ENCODE peak calls at places on chromosomes 2 and 18, in seven cellular contexts. E, R, K, J, B, T and L are unnamed samples. For H3K4me1 and H3K27me3, the result is how much of the 10 kb centered on the place peaks cover.

GRCh38 chr2:156215656-156216055 is 116.9 kb downstream of the NR4A2 start:
- DNase-seq in E (no peak), R (no peak), K (no peak), J (no peak), B (no peak), T (no peak), L (no peak)

GRCh38 chr2:79437416-79438281 is 75.2 kb upstream of the CTNNA2 start:
- DNase-seq in E (no peak), R (no peak), K (peak), J (no peak), B (no peak), T (no peak), L (no peak)

GRCh38 chr18:77052297-77052645 is 80.3 kb downstream of the MBP start:
- DNase-seq in E (no peak), R (no peak), K (no peak), J (no peak), B (no peak), T (no peak), L (no peak)

GRCh38 chr18:7812431-7813063 is 245.4 kb downstream of the PTPRM start:
- DNase-seq in E (peak), R (no peak), K (no peak), J (no peak), B (peak), T (no peak), L (no peak)

GRCh38 chr2:119108186-119108585 is 50.4 kb downstream of the C1QL2 start:
- DNase-seq in E (no peak), R (no peak), K (no peak), J (no peak), B (no peak), T (no peak), L (peak)

GRCh38 chr18:12694032-12694431 is 8.5 kb downstream of the CEP76 start:
- DNase-seq in E (no peak), R (no peak), K (no peak), J (no peak), B (peak), T (no peak), L (no peak)

GRCh38 chr2:206936456-206937222 is 2.7 kb upstream of the CPO start:
- DNase-seq in E (no peak), R (no peak), K (no peak), J (no peak), B (no peak), T (no peak), L (no peak)

GRCh38 chr2:8394569-8395359 is 287.1 kb upstream of the ID2 start:
- DNase-seq in E (no peak), R (no peak), K (no peak), J (no peak), B (no peak), T (no peak), L (no peak)

GRCh38 chr2:237685408-237685807 is 58.0 kb downstream of the LRRFIP1 start:
- DNase-seq in E (peak), R (no peak), K (peak), J (no peak), B (no peak), T (no peak), L (no peak)

GRCh38 chr2:37875332-37875976 is 49.6 kb upstream of the RMDN2 start:
- DNase-seq in E (no peak), R (no peak), K (peak), J (no peak), B (no peak), T (no peak), L (no peak)

GRCh38 chr2:102253753-102254150 is 57.6 kb upstream of the IL1RL1 start:
- DNase-seq in E (peak), R (no peak), K (no peak), J (no peak), B (no peak), T (no peak), L (no peak)

GRCh38 chr2:29502452-29502851 is 387.2 kb downstream of the CLIP4 start:
- DNase-seq in E (peak), R (no peak), K (no peak), J (no peak), B (no peak), T (no peak), L (no peak)

GRCh38 chr2:149005471-149006077 is 32.9 kb upstream of the LYPD6B start:
- DNase-seq in E (no peak), R (no peak), K (no peak), J (no peak), B (no peak), T (no peak), L (no peak)

GRCh38 chr18:75107196-75107930 is 101.6 kb downstream of the PTGR3 start:
- DNase-seq in E (no peak), R (no peak), K (no peak), J (no peak), B (no peak), T (no peak), L (no peak)

GRCh38 chr2:183224933-183225332 is 100.7 kb downstream of the NUP35 start:
- DNase-seq in E (peak), R (no peak), K (no peak), J (no peak), B (no peak), T (no peak), L (no peak)

GRCh38 chr2:136242687-136243277 is 124.8 kb upstream of the CXCR4 start:
- DNase-seq in E (peak), R (peak), K (no peak), J (no peak), B (no peak), T (no peak), L (no peak)

GRCh38 chr2:136242100-136242499 is 124.2 kb upstream of the CXCR4 start:
- DNase-seq in E (no peak), R (no peak), K (no peak), J (no peak), B (no peak), T (no peak), L (no peak)

GRCh38 chr2:136243638-136244557 is 125.9 kb upstream of the CXCR4 start:
- DNase-seq in E (no peak), R (no peak), K (no peak), J (no peak), B (no peak), T (no peak), L (no peak)

GRCh38 chr2:136246086-136246669 is 128.2 kb upstream of the CXCR4 start:
- DNase-seq in E (peak), R (no peak), K (peak), J (peak), B (peak), T (peak), L (peak)

DNA sequence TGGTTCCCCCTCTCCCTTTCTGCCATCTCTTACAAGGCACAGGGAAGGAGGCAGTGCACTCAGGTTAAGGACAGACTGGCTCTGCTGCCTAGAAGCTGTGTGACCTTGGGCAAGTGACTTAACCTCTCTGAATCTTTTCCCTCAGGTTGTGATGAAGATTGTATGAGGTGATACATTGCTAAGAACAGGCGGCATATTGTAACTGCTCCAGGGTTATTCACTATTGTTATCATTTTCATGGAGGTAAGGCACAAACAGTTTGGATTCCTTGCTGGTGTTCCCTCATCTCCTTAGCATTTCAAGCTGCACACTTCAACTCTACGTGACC is 126.6 kb upstream of the CXCR4 start:
- DNase-seq in E (no peak), R (no peak), K (no peak), J (no peak), B (no peak), T (no peak), L (no peak)
- H3K4me1 ChIP-seq in E (under half), R (under half), K (under half), J (under half), B (under half), T (under half), L (under half)

GRCh38 chr2:106018141-106018540 is 176.0 kb downstream of the UXS1 start:
- DNase-seq in E (no peak), R (no peak), K (no peak), J (no peak), B (no peak), T (no peak), L (no peak)
- H3K27me3 ChIP-seq in E (under half), R (under half), K (under half), J (under half), B (under half), T (under half), L (under half)

GRCh38 chr18:9740076-9740475 is 32.0 kb downstream of the RAB31 start:
- DNase-seq in E (peak), R (no peak), K (no peak), J (no peak), B (peak), T (no peak), L (no peak)
- H3K4me1 ChIP-seq in E (half or more), R (under half), K (under half), J (under half), B (half or more), T (under half), L (under half)

GRCh38 chr2:1499033-1499795 is 86.0 kb downstream of the TPO start:
- DNase-seq in E (no peak), R (no peak), K (no peak), J (peak), B (no peak), T (no peak), L (no peak)
- H3K27me3 ChIP-seq in E (under half), R (under half), K (under half), J (under half), B (under half), T (under half), L (under half)

GRCh38 chr2:224472827-224473226 is 70.9 kb upstream of the FAM124B start:
- DNase-seq in E (no peak), R (no peak), K (no peak), J (no peak), B (no peak), T (no peak), L (no peak)
- H3K4me1 ChIP-seq in E (under half), R (under half), K (under half), J (under half), B (under half), T (under half), L (under half)